ENCODE peak calls at places on chromosomes 12 and 14, in seven cellular contexts. M is fibroblast of pulmonary artery, K is cardiac muscle cell, F is GM06990, Y is PC-9, E is GM13977, S is mucosa of descending colon. U is an unnamed sample.

GRCh38 chr12:13210543-13211190 is 14.1 kb downstream of the EMP1 start:
- DNase-seq in M (no peak), S (no peak), E (no peak), K (no peak), Y (no peak), F (no peak), U (no peak)

GRCh38 chr14:91835197-91835919 is 32.0 kb downstream of the TC2N start:
- DNase-seq in K (no peak), M (no peak), E (peak; percentile 47), F (no peak), S (peak; percentile 44), Y (no peak), U (no peak)

GRCh38 chr14:29805415-29806123 is 122.1 kb downstream of the PRKD1 start:
- DNase-seq in M (peak; percentile 98), K (peak; percentile 98), Y (peak; percentile 3), F (no peak), S (no peak), E (no peak), U (no peak)

GRCh38 chr14:103136388-103137271 is 13.4 kb downstream of the TNFAIP2 start:
- DNase-seq in Y (peak; percentile 86), F (no peak), E (no peak), K (peak; percentile 42), M (peak; percentile 54), S (no peak), U (no peak)

GRCh38 chr14:102086346-102086971 is 385 bp downstream of the HSP90AA1 start:
- DNase-seq in S (peak; percentile 57), K (peak; percentile 65), E (peak; percentile 74), Y (no peak), F (peak; percentile 68), M (peak; percentile 63), U (peak; percentile 67)

GRCh38 chr12:49905718-49906314 is 2.1 kb upstream of the FAIM2 start:
- DNase-seq in K (no peak), S (no peak), M (no peak), Y (no peak), F (no peak), E (no peak), U (no peak)

GRCh38 chr14:71399057-71399487 is 491.8 kb downstream of the PCNX1 start:
- DNase-seq in E (peak; percentile 54), F (peak; percentile 67), K (no peak), S (no peak), Y (no peak), M (no peak), U (peak; percentile 60)

GRCh38 chr14:88962356-88962755 is 137.9 kb downstream of the TTC8 start:
- DNase-seq in Y (no peak), F (no peak), E (no peak), K (peak; percentile 4), M (no peak), S (no peak), U (no peak)

GRCh38 chr14:71590131-71590530 is 342.1 kb upstream of the RGS6 start:
- DNase-seq in Y (no peak), S (no peak), E (no peak), K (no peak), F (no peak), M (no peak), U (no peak)

GRCh38 chr12:125755512-125755911 is 690.3 kb downstream of the AACS start:
- DNase-seq in M (no peak), F (no peak), K (no peak), E (no peak), Y (no peak), S (no peak), U (no peak)

GRCh38 chr14:104749958-104750529 is 2.9 kb upstream of the SIVA1 start:
- DNase-seq in K (no peak), S (no peak), F (no peak), Y (no peak), E (no peak), M (no peak), U (no peak)

GRCh38 chr12:29234965-29235364 is 85.9 kb downstream of the FAR2 start:
- DNase-seq in S (no peak), E (no peak), F (no peak), Y (no peak), M (peak; percentile 40), K (no peak), U (no peak)

GRCh38 chr14:74875941-74876913 is at the start of gene PROX2:
- DNase-seq in F (peak; percentile 47), S (no peak), K (no peak), Y (no peak), M (no peak), E (no peak), U (no peak)

GRCh38 chr14:103545915-103546650 is 16.4 kb downstream of the BAG5 start:
- DNase-seq in K (no peak), Y (no peak), E (no peak), S (no peak), F (no peak), M (no peak), U (no peak)

GRCh38 chr12:52603314-52603713 is 2.1 kb upstream of the KRT72 start:
- DNase-seq in S (no peak), E (no peak), M (no peak), F (no peak), K (no peak), Y (no peak), U (no peak)

GRCh38 chr14:91377700-91378652 is 39.6 kb downstream of the CCDC88C start:
- DNase-seq in Y (no peak), K (no peak), F (no peak), S (peak; percentile 49), M (no peak), E (no peak), U (no peak)

GRCh38 chr14:98622208-98623051 is 649.6 kb downstream of the BCL11B start:
- DNase-seq in K (no peak), M (no peak), S (no peak), Y (no peak), F (no peak), E (no peak), U (no peak)

GRCh38 chr14:51552768-51553426 is 98.8 kb upstream of the FRMD6 start:
- DNase-seq in S (peak; percentile 14), M (no peak), E (no peak), K (no peak), F (no peak), Y (peak; percentile 59), U (no peak)

GRCh38 chr14:51554339-51554920 is 97.3 kb upstream of the FRMD6 start:
- DNase-seq in Y (no peak), M (peak; percentile 81), S (no peak), F (no peak), E (no peak), K (peak; percentile 65), U (no peak)

GRCh38 chr14:51552275-51552674 is 99.4 kb upstream of the FRMD6 start:
- DNase-seq in M (no peak), Y (no peak), F (no peak), K (no peak), E (no peak), S (no peak), U (no peak)

DNA sequence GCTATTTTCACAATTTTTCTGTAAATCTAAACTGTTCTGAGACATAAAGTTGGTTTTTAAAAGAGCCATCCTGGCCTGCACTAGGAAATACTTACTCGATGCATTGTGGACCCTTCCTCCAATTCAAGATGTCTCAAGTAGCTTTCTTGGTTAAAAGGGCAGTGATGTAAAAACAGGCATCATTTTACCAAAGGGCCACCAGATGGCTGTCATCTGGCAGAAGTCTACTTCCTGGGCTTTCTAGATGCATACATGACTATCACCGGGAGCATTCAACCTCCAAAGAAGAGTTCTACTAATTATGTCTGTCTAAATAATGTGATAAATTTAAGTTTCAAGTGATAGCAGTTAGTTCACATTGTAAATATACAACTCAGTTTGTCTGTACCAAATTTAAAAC is 96.8 kb upstream of the FRMD6 start:
- DNase-seq in Y (no peak), S (no peak), F (no peak), M (peak; percentile 43), K (peak; percentile 27), E (no peak), U (no peak)
- TF ChIP-seq CTCF in Y (no peak), S (no peak), F (peak; percentile 34), M (peak; percentile 8), K (no peak), E (peak; percentile 19), U (no peak)

GRCh38 chr12:67222302-67222701 is 46.9 kb upstream of the CAND1 start:
- DNase-seq in F (no peak), S (no peak), Y (peak; percentile 4), E (no peak), M (peak; percentile 14), K (peak; percentile 25), U (no peak)
- TF ChIP-seq CTCF in F (peak; percentile 21), S (no peak), Y (peak; percentile 60), E (no peak), M (peak; percentile 32), K (peak; percentile 37), U (no peak)

GRCh38 chr12:104288635-104289258 is 14.8 kb upstream of the EID3 start:
- DNase-seq in M (peak; percentile 85), E (peak; percentile 87), F (peak; percentile 98), Y (no peak), S (peak; percentile 87), K (peak; percentile 87), U (peak; percentile 90)
- TF ChIP-seq CTCF in M (no peak), E (peak; percentile 31), F (peak; percentile 31), Y (no peak), S (no peak), K (peak; percentile 8), U (peak; percentile 9)

GRCh38 chr12:122226366-122227222 is 742 bp upstream of the DIABLO start:
- DNase-seq in E (no peak), F (no peak), S (no peak), K (no peak), M (no peak), Y (no peak), U (no peak)
- TF ChIP-seq CTCF in E (no peak), F (no peak), S (no peak), K (no peak), M (no peak), Y (no peak), U (no peak)

DNA sequence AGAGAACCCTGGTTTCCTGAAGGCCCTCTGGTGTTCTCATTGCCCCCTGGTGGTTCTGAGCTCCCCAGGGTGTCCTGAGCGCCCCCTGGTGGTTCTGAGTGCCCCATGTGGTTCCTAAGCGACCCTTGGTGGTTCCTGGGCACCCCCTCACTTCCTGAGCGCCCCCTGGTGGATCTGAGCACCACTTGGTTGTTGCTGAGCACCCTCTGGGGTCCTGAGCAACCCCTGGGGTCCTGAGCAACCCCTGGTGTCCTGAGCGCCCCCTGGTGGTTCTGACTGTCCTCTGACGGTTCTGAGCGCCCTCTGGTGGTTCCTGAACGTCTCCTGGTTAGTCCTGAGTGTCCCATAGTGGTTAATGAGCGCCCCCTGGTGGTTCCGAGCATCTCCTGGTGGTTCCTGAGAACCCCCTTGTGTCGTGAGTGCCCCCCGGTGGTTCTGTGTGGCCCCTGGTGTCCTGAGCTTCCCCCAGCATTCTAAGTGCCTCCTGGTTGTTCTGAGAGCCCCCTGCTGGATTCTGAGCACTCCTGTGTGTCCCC is 568.3 kb downstream of the TMEM121 start:
- DNase-seq in F (no peak), K (no peak), S (no peak), M (no peak), E (peak; percentile 6), Y (peak; percentile 4), U (peak; percentile 59)
- TF ChIP-seq CTCF in F (no peak), K (no peak), S (no peak), M (no peak), E (peak; percentile 81), Y (peak; percentile 71), U (no peak)